ENCODE peak calls at places on chromosomes 7 and 10, in four cellular contexts. W is upper lobe of left lung, X is breast epithelium, N is IMR-90. K is an unnamed sample.

GRCh38 chr7:157053118-157053517 is 42.7 kb upstream of the MNX1 start:
- DNase-seq in W (no peak), N (no peak), X (no peak), K (no peak)

GRCh38 chr7:44561962-44562621 is 11.6 kb downstream of the DDX56 start:
- DNase-seq in N (peak), W (no peak), X (no peak), K (no peak)

GRCh38 chr7:137648166-137648565 is 198.6 kb downstream of the DGKI start:
- DNase-seq in W (no peak), N (peak), X (no peak), K (no peak)

GRCh38 chr10:131816941-131817700 is 83.7 kb upstream of the PPP2R2D start:
- DNase-seq in N (no peak), W (no peak), X (peak), K (no peak)

GRCh38 chr10:103246328-103246727 is 641 bp downstream of the RPEL1 start:
- DNase-seq in N (no peak), X (no peak), W (no peak), K (no peak)

GRCh38 chr7:138495485-138495884 is 35.4 kb downstream of the TRIM24 start:
- DNase-seq in X (no peak), N (no peak), W (no peak), K (no peak)

GRCh38 chr10:58023341-58024073 is 244.2 kb downstream of the IPMK start:
- DNase-seq in N (peak), W (no peak), X (no peak), K (no peak)

GRCh38 chr10:12807982-12808613 is 193.4 kb downstream of the CCDC3 start:
- DNase-seq in X (no peak), N (no peak), W (no peak), K (no peak)

GRCh38 chr10:116385994-116386809 is 41.4 kb upstream of the PNLIPRP3 start:
- DNase-seq in X (no peak), N (peak), W (no peak), K (no peak)

GRCh38 chr10:59805043-59805442 is 51.8 kb upstream of the MRLN start:
- DNase-seq in W (peak), N (peak), X (no peak), K (no peak)

GRCh38 chr10:42754155-42755027 is 28.2 kb upstream of the BMS1 start:
- DNase-seq in N (no peak), X (no peak), W (no peak), K (peak)

GRCh38 chr7:158080899-158081445 is 506.7 kb downstream of the PTPRN2 start:
- DNase-seq in X (no peak), W (no peak), N (no peak), K (no peak)

GRCh38 chr10:119667562-119668328 is 16.6 kb downstream of the BAG3 start:
- DNase-seq in W (peak), N (peak), X (peak), K (peak)

GRCh38 chr7:75985009-75985517 is 9.3 kb downstream of the TMEM120A start:
- DNase-seq in X (no peak), N (no peak), W (no peak), K (no peak)

DNA sequence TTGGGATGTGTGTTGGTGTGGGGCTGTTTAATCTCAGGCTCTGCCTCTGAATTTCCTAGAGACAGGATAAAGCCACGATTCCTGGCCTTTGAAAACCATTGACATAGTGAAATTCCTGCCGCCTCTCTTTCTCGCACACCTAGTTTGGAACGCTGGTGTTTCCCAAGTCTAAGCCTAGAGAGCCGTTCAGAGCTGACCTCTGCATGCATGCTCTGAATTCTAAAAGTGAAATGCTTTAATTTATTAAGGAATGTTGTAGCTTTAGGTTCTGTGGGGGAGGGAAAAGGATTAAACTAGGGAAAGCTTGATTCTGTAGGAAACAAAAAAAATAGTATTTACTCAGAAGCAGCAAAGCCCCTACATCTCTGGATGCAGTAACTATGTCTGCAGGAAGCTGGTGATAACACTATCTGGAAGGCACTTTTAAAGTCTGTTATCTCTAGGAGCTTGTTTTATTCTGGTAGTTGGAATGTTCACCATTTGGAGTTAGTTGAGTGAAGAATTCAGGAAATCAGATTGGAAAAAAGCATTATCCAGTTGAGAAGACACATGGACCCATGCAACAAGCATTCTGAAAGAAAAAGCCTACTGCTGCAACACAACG is 27.3 kb downstream of the PFKP start:
- DNase-seq in N (peak), W (no peak), X (no peak), K (no peak)
- H3K4me3 ChIP-seq in N (no peak), W (no peak), X (no peak), K (no peak)

GRCh38 chr10:133400624-133401424 is 6.9 kb downstream of the MTG1 start:
- DNase-seq in W (no peak), X (no peak), N (no peak), K (peak)

GRCh38 chr10:133401500-133401899 is 7.5 kb downstream of the MTG1 start:
- DNase-seq in X (no peak), N (no peak), W (no peak), K (no peak)

GRCh38 chr10:133399123-133399601 is 5.2 kb downstream of the MTG1 start:
- DNase-seq in W (no peak), X (no peak), N (no peak), K (no peak)

GRCh38 chr10:133403359-133403758 is 9.4 kb downstream of the MTG1 start:
- DNase-seq in X (no peak), N (no peak), W (no peak), K (no peak)

DNA sequence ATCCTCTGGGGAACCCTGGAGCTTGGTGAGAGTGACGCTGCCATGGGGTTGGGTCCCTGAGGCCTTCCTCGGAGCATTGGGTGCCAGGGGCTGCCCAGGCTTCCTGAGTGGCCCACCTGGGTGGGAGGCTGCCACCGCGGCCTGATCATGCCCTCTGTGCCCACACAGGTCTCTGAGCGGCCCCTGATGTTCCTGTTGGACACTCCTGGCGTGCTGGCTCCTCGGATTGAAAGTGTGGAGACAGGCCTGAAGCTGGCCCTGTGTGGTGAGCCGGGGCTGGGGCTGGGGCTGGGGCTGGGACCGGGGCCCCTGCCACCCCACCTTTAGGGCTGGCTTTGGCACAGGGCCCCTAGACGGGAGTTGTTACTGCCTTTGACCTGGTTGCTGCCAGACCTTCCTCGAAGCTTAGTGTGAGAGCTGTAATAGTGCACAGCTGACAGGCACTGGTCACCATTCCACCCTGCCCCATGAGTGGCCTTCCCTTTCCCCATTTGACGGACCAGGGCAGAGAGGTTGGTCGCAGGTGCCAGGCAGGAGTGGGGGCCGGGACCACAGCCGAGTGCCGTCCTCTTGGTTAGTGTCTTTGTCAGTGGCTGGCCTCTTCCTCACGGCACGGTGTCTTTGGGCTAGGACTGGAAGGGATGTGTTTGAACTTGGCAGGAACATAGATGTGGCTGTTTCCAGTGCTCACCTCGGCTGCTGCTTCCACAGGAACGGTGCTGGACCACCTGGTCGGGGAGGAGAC is 8.2 kb downstream of the MTG1 start:
- DNase-seq in X (no peak), W (no peak), N (no peak), K (peak)
- TF ChIP-seq POLR2A in X (no peak), W (no peak), N (no peak), K (no peak)

GRCh38 chr7:20787658-20788057 is 972 bp upstream of the SP8 start:
- DNase-seq in W (no peak), N (no peak), X (no peak), K (no peak)

GRCh38 chr7:20786779-20787651 is at the start of gene SP8:
- DNase-seq in W (no peak), X (no peak), N (peak), K (peak)

GRCh38 chr7:20793258-20793657 is 6.6 kb upstream of the SP8 start:
- DNase-seq in W (no peak), X (no peak), N (no peak), K (no peak)

GRCh38 chr7:20791523-20791879 is 4.8 kb upstream of the SP8 start:
- DNase-seq in N (no peak), W (no peak), X (no peak), K (no peak)

DNA sequence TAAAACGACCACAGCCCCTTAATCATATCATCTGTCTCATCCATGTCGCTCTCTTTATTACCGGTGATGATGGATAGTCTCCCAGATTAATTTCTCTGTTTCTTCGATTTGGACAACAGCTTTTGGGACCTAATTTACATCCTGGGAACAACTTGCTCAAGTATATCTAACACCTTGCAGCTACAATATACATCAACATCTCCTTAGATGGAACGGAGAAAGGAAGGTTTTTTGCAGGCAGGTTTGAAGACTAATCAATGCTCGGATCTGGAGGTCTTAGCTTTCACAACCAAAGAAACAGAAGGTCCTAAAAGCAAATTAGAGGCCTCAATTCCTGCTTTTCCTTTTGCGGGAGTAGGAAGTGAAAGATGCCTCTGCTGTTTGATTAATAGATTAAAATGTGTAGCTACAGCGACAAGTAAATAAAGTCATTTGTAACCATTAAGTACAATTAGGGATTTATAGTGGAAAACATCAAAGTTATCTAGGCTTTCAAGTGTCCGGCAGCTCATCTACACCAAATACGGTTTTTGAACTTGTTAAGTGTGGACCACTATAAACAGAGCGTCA is 3.7 kb upstream of the SP8 start:
- DNase-seq in W (no peak), N (no peak), X (no peak), K (no peak)
- H3K4me3 ChIP-seq in W (no peak), N (no peak), X (no peak), K (no peak)

GRCh38 chr10:35390441-35390840 is 54.1 kb downstream of the CCNY start:
- DNase-seq in N (no peak), X (no peak), W (no peak), K (no peak)

GRCh38 chr10:35392482-35393230 is 56.3 kb downstream of the CCNY start:
- DNase-seq in N (no peak), X (no peak), W (no peak), K (no peak)

GRCh38 chr10:35391954-35392262 is 55.6 kb downstream of the CCNY start:
- DNase-seq in N (no peak), X (no peak), W (no peak), K (no peak)

GRCh38 chr10:35390843-35391152 is 54.5 kb downstream of the CCNY start:
- DNase-seq in W (no peak), N (no peak), X (no peak), K (no peak)

DNA sequence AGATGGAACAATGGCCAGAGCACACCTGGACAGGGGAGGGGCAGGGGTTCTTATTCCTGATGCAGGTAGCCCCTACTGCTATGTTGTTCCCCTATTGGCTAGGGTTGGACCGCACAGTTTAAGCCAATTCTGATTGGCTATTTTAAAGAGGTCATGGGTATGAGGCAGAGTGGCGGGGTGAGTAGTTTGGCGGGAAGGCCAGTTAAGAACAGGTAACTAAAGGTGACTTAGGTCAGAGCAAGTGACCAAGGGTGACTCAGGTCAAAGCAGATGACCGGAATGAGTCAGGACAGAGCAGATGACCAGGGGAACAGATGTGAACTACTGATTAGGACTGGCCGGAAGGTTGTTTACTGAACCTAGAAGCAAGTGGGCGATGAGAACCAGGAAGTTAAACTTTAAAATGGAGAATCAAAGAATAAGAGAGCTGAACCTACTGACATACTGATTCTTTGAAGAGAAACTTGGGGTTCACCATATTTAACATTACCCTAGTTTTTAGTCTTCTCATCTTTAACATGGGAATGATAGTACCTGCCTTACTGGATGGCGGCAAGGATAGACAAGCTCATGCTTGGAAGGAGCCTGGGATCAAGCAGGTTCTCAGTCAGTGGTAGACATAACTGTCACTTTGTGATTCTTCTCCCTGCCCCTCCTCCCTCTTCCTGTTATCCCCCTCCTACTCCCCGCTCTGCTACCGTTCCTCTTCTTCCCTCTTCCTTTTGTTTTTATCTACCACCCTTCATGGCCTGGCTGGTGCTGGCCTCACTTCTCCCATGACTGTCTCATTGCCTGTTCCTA is 55.0 kb downstream of the CCNY start:
- DNase-seq in W (no peak), X (no peak), N (no peak), K (no peak)
- TF ChIP-seq POLR2A in W (no peak), X (no peak), N (no peak), K (no peak)

GRCh38 chr7:23012797-23013714 is 874 bp downstream of the HYCC1 start:
- DNase-seq in W (peak), N (no peak), X (no peak), K (peak)

GRCh38 chr7:23014681-23015080 is 751 bp upstream of the HYCC1 start:
- DNase-seq in X (no peak), W (no peak), N (no peak), K (no peak)

GRCh38 chr7:23013715-23014649 is at the start of gene HYCC1:
- DNase-seq in N (peak), X (peak), W (peak), K (peak)

GRCh38 chr7:23011222-23011924 is 2.6 kb downstream of the HYCC1 start:
- DNase-seq in X (no peak), N (no peak), W (no peak), K (no peak)

GRCh38 chr7:23012186-23012585 is 1.7 kb downstream of the HYCC1 start:
- DNase-seq in X (no peak), W (no peak), N (no peak), K (no peak)
- H3K4me3 ChIP-seq in X (peak), W (no peak), N (peak), K (no peak)